ENCODE peak calls at places on chromosomes 6 and 20, in five cellular contexts. N is psoas muscle, Y is fibroblast of mammary gland, Q is left ventricle myocardium inferior, W is AG09319. P is an unnamed sample.

GRCh38 chr6:134593887-134594286 is 276.0 kb upstream of the SGK1 start:
- DNase-seq in N (no peak), Y (no peak), Q (no peak), W (no peak), P (no peak)

GRCh38 chr6:165800337-165800736 is 137.3 kb upstream of the PDE10A start:
- DNase-seq in N (no peak), Y (peak; percentile 31), Q (no peak), W (no peak), P (no peak)

GRCh38 chr6:116444991-116445566 is 16.1 kb upstream of the CALHM6 start:
- DNase-seq in N (no peak), Y (no peak), Q (no peak), W (no peak), P (no peak)

GRCh38 chr6:28393912-28394662 is 5.5 kb downstream of the ZSCAN12 start:
- DNase-seq in N (no peak), Y (peak; percentile 17), Q (no peak), W (no peak), P (no peak)

GRCh38 chr6:39114395-39114706 is 635 bp downstream of the SAYSD1 start:
- DNase-seq in N (no peak), Y (no peak), Q (no peak), W (no peak), P (no peak)

GRCh38 chr6:1296542-1296941 is 15.4 kb upstream of the FOXQ1 start:
- DNase-seq in N (no peak), Y (no peak), Q (no peak), W (no peak), P (no peak)

GRCh38 chr20:46286977-46287376 is 21.3 kb downstream of the CDH22 start:
- DNase-seq in N (no peak), Y (no peak), Q (no peak), W (no peak), P (no peak)

GRCh38 chr6:14399635-14400034 is 282.1 kb downstream of the CD83 start:
- DNase-seq in N (no peak), Y (no peak), Q (no peak), W (no peak), P (no peak)

GRCh38 chr6:118280210-118280609 is 267.9 kb upstream of the PLN start:
- DNase-seq in N (no peak), Y (no peak), Q (no peak), W (no peak), P (no peak)

GRCh38 chr20:19739351-19739750 is 18.7 kb upstream of the RIN2 start:
- DNase-seq in N (no peak), Y (no peak), Q (no peak), W (no peak), P (peak; percentile 79)

GRCh38 chr6:128029841-128030240 is 129.0 kb upstream of the THEMIS start:
- DNase-seq in N (no peak), Y (no peak), Q (no peak), W (no peak), P (no peak)

GRCh38 chr6:71537717-71538116 is 249.1 kb downstream of the OGFRL1 start:
- DNase-seq in N (no peak), Y (peak; percentile 54), Q (no peak), W (no peak), P (no peak)

GRCh38 chr6:111477481-111477938 is 5.5 kb downstream of the REV3L start:
- DNase-seq in N (no peak), Y (no peak), Q (no peak), W (no peak), P (no peak)

GRCh38 chr6:17349437-17349836 is 44.0 kb upstream of the CAP2 start:
- DNase-seq in N (no peak), Y (no peak), Q (no peak), W (no peak), P (no peak)

GRCh38 chr6:148513145-148514071 is 170.8 kb downstream of the SASH1 start:
- DNase-seq in N (peak; percentile 67), Y (peak; percentile 83), Q (no peak), W (peak; percentile 84), P (no peak)

GRCh38 chr20:51727872-51728271 is 40.3 kb downstream of the ATP9A start:
- DNase-seq in N (no peak), Y (no peak), Q (no peak), W (no peak), P (no peak)

GRCh38 chr6:20096506-20096905 is 115.8 kb downstream of the MBOAT1 start:
- DNase-seq in N (no peak), Y (no peak), Q (no peak), W (no peak), P (no peak)

DNA sequence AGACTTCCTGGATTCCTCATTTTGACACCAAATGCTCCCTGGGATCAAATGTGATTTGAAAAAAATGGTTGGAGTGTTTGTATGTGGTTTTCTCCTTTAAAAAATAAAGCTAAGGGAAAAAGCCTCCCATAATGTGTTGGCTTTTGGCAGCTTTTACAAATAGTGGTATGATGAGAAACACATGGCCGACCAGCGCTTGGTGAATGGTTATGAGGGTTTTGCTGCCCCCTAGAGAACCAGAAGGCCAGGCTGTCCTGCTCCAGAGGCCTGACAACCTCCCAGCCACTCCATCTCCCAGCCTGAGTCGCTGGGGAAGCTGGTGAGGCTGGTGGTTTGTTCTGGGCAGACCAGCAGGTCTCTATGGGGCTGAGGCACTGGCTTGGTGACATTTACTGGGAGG is 69.3 kb downstream of the CLIC5 start:
- DNase-seq in N (no peak), Y (peak; percentile 92), Q (no peak), W (peak; percentile 74), P (peak; percentile 89)
- TF ChIP-seq CTCF in N (peak; percentile 30), Y (peak; percentile 72), Q (peak; percentile 54), W (peak; percentile 77), P (peak; percentile 80)

DNA sequence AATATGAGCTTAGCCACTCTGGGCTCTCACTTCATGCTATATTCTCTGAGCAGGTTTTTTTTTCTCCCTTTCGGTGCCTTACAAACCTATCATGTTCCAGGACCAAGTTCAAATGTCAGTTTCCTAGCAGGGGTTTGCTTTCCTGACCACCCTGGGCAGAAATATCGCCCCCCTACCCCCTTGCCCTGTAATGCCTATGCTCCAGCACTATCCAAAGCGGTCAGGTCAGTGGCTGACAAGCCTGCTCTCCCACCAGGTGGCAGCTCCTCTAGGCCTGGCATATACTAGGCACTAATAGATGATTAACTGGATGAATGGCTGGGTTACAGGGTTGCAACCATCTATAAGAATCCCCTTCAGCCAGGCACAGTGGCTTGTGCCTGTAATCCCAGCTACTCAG is 25.7 kb upstream of the AAR2 start:
- DNase-seq in N (no peak), Y (no peak), Q (no peak), W (no peak), P (no peak)
- TF ChIP-seq CTCF in N (no peak), Y (no peak), Q (no peak), W (no peak), P (no peak)

GRCh38 chr20:38881806-38882440 is 44.3 kb upstream of the FAM83D start:
- DNase-seq in N (no peak), Y (no peak), Q (no peak), W (no peak), P (no peak)

GRCh38 chr20:38882600-38882999 is 43.6 kb upstream of the FAM83D start:
- DNase-seq in N (no peak), Y (no peak), Q (no peak), W (no peak), P (no peak)

GRCh38 chr20:38878798-38879197 is 47.4 kb upstream of the FAM83D start:
- DNase-seq in N (no peak), Y (peak; percentile 27), Q (no peak), W (no peak), P (no peak)

GRCh38 chr20:38883081-38883980 is 42.9 kb upstream of the FAM83D start:
- DNase-seq in N (no peak), Y (peak; percentile 42), Q (no peak), W (no peak), P (no peak)

GRCh38 chr20:38880952-38881735 is 45.1 kb upstream of the FAM83D start:
- DNase-seq in N (no peak), Y (no peak), Q (no peak), W (no peak), P (no peak)
- TF ChIP-seq CTCF in N (no peak), Y (no peak), Q (no peak), W (no peak), P (no peak)

DNA sequence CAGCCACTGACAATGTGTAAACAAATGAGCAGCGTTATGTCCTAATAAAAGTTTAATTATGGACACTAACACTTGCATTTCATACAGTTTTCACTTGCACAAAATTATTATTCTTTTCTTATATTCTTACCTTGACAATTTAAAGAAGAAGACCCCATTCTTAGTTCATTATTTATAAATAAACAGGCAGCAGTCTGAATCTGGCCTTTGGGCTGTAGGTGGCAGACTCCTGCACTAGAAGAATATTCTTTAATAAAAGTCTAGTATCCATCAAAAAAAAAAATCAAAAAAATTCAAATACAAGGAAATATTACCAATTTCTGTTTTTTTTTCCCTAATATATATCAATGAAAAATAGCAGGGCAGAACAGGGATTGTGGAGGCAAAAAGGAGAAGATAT is 24.8 kb downstream of the PTCHD4 start:
- DNase-seq in N (no peak), Y (no peak), Q (no peak), W (no peak), P (no peak)
- TF ChIP-seq CTCF in N (no peak), Y (peak; percentile 36), Q (no peak), W (no peak), P (peak; percentile 46)

GRCh38 chr20:22106308-22106938 is 401.0 kb downstream of the PAX1 start:
- DNase-seq in N (no peak), Y (peak; percentile 63), Q (no peak), W (no peak), P (no peak)
- TF ChIP-seq CTCF in N (no peak), Y (peak; percentile 65), Q (peak; percentile 51), W (peak; percentile 29), P (peak; percentile 47)

DNA sequence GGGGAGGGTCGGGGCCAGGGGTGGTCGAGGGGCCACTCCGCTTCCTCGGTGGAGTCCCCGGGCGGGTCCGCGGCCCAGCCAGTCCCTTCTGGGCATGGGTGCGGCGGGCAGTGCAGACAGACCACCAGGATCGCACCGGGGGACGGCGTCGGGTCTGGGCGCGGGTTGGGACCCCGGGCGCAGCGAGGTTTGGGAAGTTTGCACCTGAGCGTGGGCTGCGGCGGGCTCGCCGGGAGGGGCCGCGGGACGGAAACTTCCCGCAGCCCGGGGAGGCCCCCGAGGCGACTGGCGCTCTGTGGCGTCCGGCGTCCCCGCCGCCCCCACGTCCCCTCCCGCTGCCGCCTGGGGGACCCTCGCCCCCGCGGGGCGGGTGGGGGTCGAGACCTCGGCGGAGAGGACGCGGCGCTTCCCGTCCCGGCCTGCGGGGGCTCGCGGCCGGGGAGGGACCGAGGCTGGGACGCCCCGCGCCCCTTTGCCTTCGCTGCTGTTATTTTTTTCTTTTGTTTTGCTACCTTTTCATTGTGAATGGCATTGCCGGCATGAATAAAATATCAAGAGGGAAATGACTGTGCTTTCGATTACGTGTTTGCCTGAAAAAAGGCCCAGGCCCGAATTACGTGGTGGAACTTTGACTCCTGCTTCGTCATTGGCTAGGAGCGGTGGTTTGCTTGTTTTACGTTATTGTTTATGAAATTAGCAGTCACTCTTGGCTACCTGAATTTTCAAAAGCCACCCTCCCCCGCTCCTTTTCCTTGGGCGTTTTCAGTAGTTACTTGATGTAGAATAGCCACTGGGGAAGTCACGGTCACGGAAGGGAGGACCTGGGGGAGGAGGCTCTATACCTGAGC is 701 bp downstream of the SNX9 start:
- DNase-seq in N (peak; percentile 66), Y (peak; percentile 86), Q (peak; percentile 24), W (peak; percentile 62), P (peak; percentile 85)
- TF ChIP-seq CTCF in N (peak; percentile 22), Y (no peak), Q (peak; percentile 29), W (no peak), P (no peak)

P was measured in osteocyte.